ENCODE peak calls at places on chromosomes 1 and 21, in eight cellular contexts. One of them, this sample, is unnamed.

GRCh38 chr1:17259233-17259873 is 10.5 kb downstream of the PADI3 start:
- DNase-seq in H54: no peak
- DNase-seq in PC-9: no peak
- DNase-seq in cardiac muscle cell: no peak
- DNase-seq in glutamatergic neuron: no peak
- DNase-seq in AG04450: no peak
- DNase-seq in HS-5: no peak
- DNase-seq in stimulated activated CD4-positive, alpha-beta T cell treated with anti-CD3 and anti-CD28 coated beads, Interleukin-15, amount 100 ng/mL, for 1 hour: no peak
- DNase-seq in this sample: no peak

GRCh38 chr1:241749041-241749798 is 97.1 kb downstream of the WDR64 start:
- DNase-seq in stimulated activated CD4-positive, alpha-beta T cell treated with anti-CD3 and anti-CD28 coated beads, Interleukin-15, amount 100 ng/mL, for 1 hour: no peak
- DNase-seq in glutamatergic neuron: no peak
- DNase-seq in cardiac muscle cell: no peak
- DNase-seq in HS-5: no peak
- DNase-seq in PC-9: peak
- DNase-seq in H54: no peak
- DNase-seq in AG04450: no peak
- DNase-seq in this sample: no peak

GRCh38 chr1:35674111-35674510 is 32.8 kb upstream of the PSMB2 start:
- DNase-seq in H54: no peak
- DNase-seq in AG04450: no peak
- DNase-seq in PC-9: no peak
- DNase-seq in stimulated activated CD4-positive, alpha-beta T cell treated with anti-CD3 and anti-CD28 coated beads, Interleukin-15, amount 100 ng/mL, for 1 hour: no peak
- DNase-seq in glutamatergic neuron: no peak
- DNase-seq in cardiac muscle cell: no peak
- DNase-seq in HS-5: no peak
- DNase-seq in this sample: no peak

GRCh38 chr1:155134858-155135415 is 715 bp upstream of the SLC50A1 start:
- DNase-seq in PC-9: peak
- DNase-seq in HS-5: peak
- DNase-seq in AG04450: peak
- DNase-seq in glutamatergic neuron: peak
- DNase-seq in cardiac muscle cell: peak
- DNase-seq in H54: peak
- DNase-seq in stimulated activated CD4-positive, alpha-beta T cell treated with anti-CD3 and anti-CD28 coated beads, Interleukin-15, amount 100 ng/mL, for 1 hour: peak
- DNase-seq in this sample: peak

GRCh38 chr1:47393141-47393540 is 22.9 kb upstream of the FOXE3 start:
- DNase-seq in glutamatergic neuron: no peak
- DNase-seq in cardiac muscle cell: no peak
- DNase-seq in AG04450: no peak
- DNase-seq in HS-5: no peak
- DNase-seq in stimulated activated CD4-positive, alpha-beta T cell treated with anti-CD3 and anti-CD28 coated beads, Interleukin-15, amount 100 ng/mL, for 1 hour: no peak
- DNase-seq in H54: no peak
- DNase-seq in PC-9: peak
- DNase-seq in this sample: no peak

GRCh38 chr1:201535046-201535777 is 3.7 kb upstream of the NAV1 start:
- DNase-seq in AG04450: no peak
- DNase-seq in PC-9: peak
- DNase-seq in stimulated activated CD4-positive, alpha-beta T cell treated with anti-CD3 and anti-CD28 coated beads, Interleukin-15, amount 100 ng/mL, for 1 hour: no peak
- DNase-seq in glutamatergic neuron: no peak
- DNase-seq in cardiac muscle cell: no peak
- DNase-seq in H54: no peak
- DNase-seq in HS-5: no peak
- DNase-seq in this sample: no peak

GRCh38 chr1:225454067-225454618 is 26.3 kb upstream of the LBR start:
- DNase-seq in cardiac muscle cell: no peak
- DNase-seq in HS-5: no peak
- DNase-seq in glutamatergic neuron: no peak
- DNase-seq in stimulated activated CD4-positive, alpha-beta T cell treated with anti-CD3 and anti-CD28 coated beads, Interleukin-15, amount 100 ng/mL, for 1 hour: no peak
- DNase-seq in PC-9: peak
- DNase-seq in AG04450: no peak
- DNase-seq in H54: no peak
- DNase-seq in this sample: no peak

GRCh38 chr1:35287807-35288640 is 19.5 kb downstream of the ZMYM4 start:
- DNase-seq in glutamatergic neuron: no peak
- DNase-seq in AG04450: no peak
- DNase-seq in stimulated activated CD4-positive, alpha-beta T cell treated with anti-CD3 and anti-CD28 coated beads, Interleukin-15, amount 100 ng/mL, for 1 hour: no peak
- DNase-seq in PC-9: peak
- DNase-seq in cardiac muscle cell: no peak
- DNase-seq in H54: no peak
- DNase-seq in HS-5: no peak
- DNase-seq in this sample: no peak

GRCh38 chr1:95620076-95620475 is 386.1 kb downstream of the RWDD3 start:
- DNase-seq in PC-9: no peak
- DNase-seq in HS-5: no peak
- DNase-seq in stimulated activated CD4-positive, alpha-beta T cell treated with anti-CD3 and anti-CD28 coated beads, Interleukin-15, amount 100 ng/mL, for 1 hour: no peak
- DNase-seq in AG04450: no peak
- DNase-seq in cardiac muscle cell: no peak
- DNase-seq in H54: no peak
- DNase-seq in glutamatergic neuron: no peak
- DNase-seq in this sample: no peak

GRCh38 chr1:3903141-3904005 is 3.3 kb upstream of the C1orf174 start:
- DNase-seq in H54: no peak
- DNase-seq in PC-9: no peak
- DNase-seq in cardiac muscle cell: no peak
- DNase-seq in HS-5: no peak
- DNase-seq in AG04450: no peak
- DNase-seq in stimulated activated CD4-positive, alpha-beta T cell treated with anti-CD3 and anti-CD28 coated beads, Interleukin-15, amount 100 ng/mL, for 1 hour: no peak
- DNase-seq in glutamatergic neuron: no peak
- DNase-seq in this sample: no peak

GRCh38 chr1:107147813-107148212 is 7.0 kb downstream of the NTNG1 start:
- DNase-seq in cardiac muscle cell: no peak
- DNase-seq in AG04450: no peak
- DNase-seq in PC-9: no peak
- DNase-seq in HS-5: no peak
- DNase-seq in glutamatergic neuron: no peak
- DNase-seq in H54: no peak
- DNase-seq in stimulated activated CD4-positive, alpha-beta T cell treated with anti-CD3 and anti-CD28 coated beads, Interleukin-15, amount 100 ng/mL, for 1 hour: no peak
- DNase-seq in this sample: no peak

GRCh38 chr1:51439895-51440294 is 79.2 kb downstream of the EPS15 start:
- DNase-seq in PC-9: no peak
- DNase-seq in glutamatergic neuron: no peak
- DNase-seq in stimulated activated CD4-positive, alpha-beta T cell treated with anti-CD3 and anti-CD28 coated beads, Interleukin-15, amount 100 ng/mL, for 1 hour: no peak
- DNase-seq in H54: no peak
- DNase-seq in cardiac muscle cell: no peak
- DNase-seq in HS-5: no peak
- DNase-seq in AG04450: no peak
- DNase-seq in this sample: no peak

GRCh38 chr1:37471345-37472231 is 2.8 kb upstream of the ZC3H12A start:
- DNase-seq in PC-9: peak
- DNase-seq in cardiac muscle cell: peak
- DNase-seq in HS-5: peak
- DNase-seq in H54: peak
- DNase-seq in stimulated activated CD4-positive, alpha-beta T cell treated with anti-CD3 and anti-CD28 coated beads, Interleukin-15, amount 100 ng/mL, for 1 hour: no peak
- DNase-seq in glutamatergic neuron: no peak
- DNase-seq in AG04450: peak
- DNase-seq in this sample: peak

GRCh38 chr1:90717665-90718410 is 736 bp upstream of the BARHL2 start:
- DNase-seq in HS-5: peak
- DNase-seq in PC-9: no peak
- DNase-seq in AG04450: no peak
- DNase-seq in glutamatergic neuron: peak
- DNase-seq in cardiac muscle cell: peak
- DNase-seq in stimulated activated CD4-positive, alpha-beta T cell treated with anti-CD3 and anti-CD28 coated beads, Interleukin-15, amount 100 ng/mL, for 1 hour: no peak
- DNase-seq in H54: no peak
- DNase-seq in this sample: no peak

GRCh38 chr1:163820748-163821147 is 499.0 kb downstream of the NUF2 start:
- DNase-seq in cardiac muscle cell: no peak
- DNase-seq in glutamatergic neuron: no peak
- DNase-seq in PC-9: no peak
- DNase-seq in AG04450: no peak
- DNase-seq in stimulated activated CD4-positive, alpha-beta T cell treated with anti-CD3 and anti-CD28 coated beads, Interleukin-15, amount 100 ng/mL, for 1 hour: no peak
- DNase-seq in H54: no peak
- DNase-seq in HS-5: no peak
- DNase-seq in this sample: no peak

GRCh38 chr1:167219646-167220536 is 795 bp upstream of the POU2F1 start:
- DNase-seq in HS-5: peak
- DNase-seq in H54: peak
- DNase-seq in stimulated activated CD4-positive, alpha-beta T cell treated with anti-CD3 and anti-CD28 coated beads, Interleukin-15, amount 100 ng/mL, for 1 hour: peak
- DNase-seq in cardiac muscle cell: peak
- DNase-seq in PC-9: peak
- DNase-seq in glutamatergic neuron: peak
- DNase-seq in AG04450: peak
- DNase-seq in this sample: peak

GRCh38 chr1:65049941-65050713 is 83.8 kb upstream of the JAK1 start:
- DNase-seq in glutamatergic neuron: no peak
- DNase-seq in H54: no peak
- DNase-seq in cardiac muscle cell: no peak
- DNase-seq in PC-9: no peak
- DNase-seq in AG04450: no peak
- DNase-seq in HS-5: no peak
- DNase-seq in stimulated activated CD4-positive, alpha-beta T cell treated with anti-CD3 and anti-CD28 coated beads, Interleukin-15, amount 100 ng/mL, for 1 hour: no peak
- DNase-seq in this sample: no peak

GRCh38 chr21:43372663-43373386 is 54.1 kb downstream of the SIK1 start:
- DNase-seq in HS-5: no peak
- DNase-seq in H54: no peak
- DNase-seq in glutamatergic neuron: peak
- DNase-seq in stimulated activated CD4-positive, alpha-beta T cell treated with anti-CD3 and anti-CD28 coated beads, Interleukin-15, amount 100 ng/mL, for 1 hour: no peak
- DNase-seq in PC-9: peak
- DNase-seq in cardiac muscle cell: no peak
- DNase-seq in AG04450: no peak
- DNase-seq in this sample: peak

GRCh38 chr1:102472524-102472923 is 475.8 kb upstream of the OLFM3 start:
- DNase-seq in stimulated activated CD4-positive, alpha-beta T cell treated with anti-CD3 and anti-CD28 coated beads, Interleukin-15, amount 100 ng/mL, for 1 hour: no peak
- DNase-seq in H54: no peak
- DNase-seq in cardiac muscle cell: no peak
- DNase-seq in glutamatergic neuron: no peak
- DNase-seq in HS-5: no peak
- DNase-seq in PC-9: no peak
- DNase-seq in AG04450: no peak
- DNase-seq in this sample: no peak

GRCh38 chr1:30748098-30748698 is 9.4 kb downstream of the LAPTM5 start:
- DNase-seq in cardiac muscle cell: no peak
- DNase-seq in stimulated activated CD4-positive, alpha-beta T cell treated with anti-CD3 and anti-CD28 coated beads, Interleukin-15, amount 100 ng/mL, for 1 hour: no peak
- DNase-seq in H54: no peak
- DNase-seq in glutamatergic neuron: peak
- DNase-seq in HS-5: no peak
- DNase-seq in PC-9: no peak
- DNase-seq in AG04450: no peak
- DNase-seq in this sample: no peak

GRCh38 chr1:236129315-236129714 is 13.0 kb upstream of the GPR137B start:
- DNase-seq in AG04450: no peak
- DNase-seq in cardiac muscle cell: no peak
- DNase-seq in glutamatergic neuron: peak
- DNase-seq in HS-5: no peak
- DNase-seq in H54: no peak
- DNase-seq in PC-9: no peak
- DNase-seq in stimulated activated CD4-positive, alpha-beta T cell treated with anti-CD3 and anti-CD28 coated beads, Interleukin-15, amount 100 ng/mL, for 1 hour: no peak
- DNase-seq in this sample: no peak

GRCh38 chr21:17391811-17392340 is 121.0 kb upstream of the CXADR start:
- DNase-seq in AG04450: no peak
- DNase-seq in HS-5: no peak
- DNase-seq in PC-9: peak
- DNase-seq in stimulated activated CD4-positive, alpha-beta T cell treated with anti-CD3 and anti-CD28 coated beads, Interleukin-15, amount 100 ng/mL, for 1 hour: no peak
- DNase-seq in H54: no peak
- DNase-seq in cardiac muscle cell: no peak
- DNase-seq in glutamatergic neuron: no peak
- DNase-seq in this sample: no peak

GRCh38 chr1:169550294-169550693 is 36.0 kb downstream of the F5 start:
- DNase-seq in HS-5: no peak
- DNase-seq in cardiac muscle cell: peak
- DNase-seq in AG04450: no peak
- DNase-seq in glutamatergic neuron: no peak
- DNase-seq in PC-9: peak
- DNase-seq in H54: no peak
- DNase-seq in stimulated activated CD4-positive, alpha-beta T cell treated with anti-CD3 and anti-CD28 coated beads, Interleukin-15, amount 100 ng/mL, for 1 hour: no peak
- DNase-seq in this sample: no peak

GRCh38 chr1:200081151-200081981 is 53.9 kb downstream of the NR5A2 start:
- DNase-seq in cardiac muscle cell: no peak
- DNase-seq in AG04450: no peak
- DNase-seq in stimulated activated CD4-positive, alpha-beta T cell treated with anti-CD3 and anti-CD28 coated beads, Interleukin-15, amount 100 ng/mL, for 1 hour: no peak
- DNase-seq in H54: no peak
- DNase-seq in PC-9: no peak
- DNase-seq in glutamatergic neuron: no peak
- DNase-seq in HS-5: no peak
- DNase-seq in this sample: no peak

GRCh38 chr1:171455967-171456366 is 29.4 kb upstream of the PRRC2C start:
- DNase-seq in AG04450: no peak
- DNase-seq in stimulated activated CD4-positive, alpha-beta T cell treated with anti-CD3 and anti-CD28 coated beads, Interleukin-15, amount 100 ng/mL, for 1 hour: no peak
- DNase-seq in HS-5: no peak
- DNase-seq in H54: no peak
- DNase-seq in glutamatergic neuron: no peak
- DNase-seq in cardiac muscle cell: no peak
- DNase-seq in PC-9: no peak
- DNase-seq in this sample: no peak

GRCh38 chr1:24963099-24963872 is 33.2 kb upstream of the RUNX3 start:
- DNase-seq in stimulated activated CD4-positive, alpha-beta T cell treated with anti-CD3 and anti-CD28 coated beads, Interleukin-15, amount 100 ng/mL, for 1 hour: no peak
- DNase-seq in glutamatergic neuron: no peak
- DNase-seq in HS-5: no peak
- DNase-seq in H54: no peak
- DNase-seq in cardiac muscle cell: no peak
- DNase-seq in PC-9: no peak
- DNase-seq in AG04450: no peak
- DNase-seq in this sample: no peak